ENCODE peak calls at places on chromosomes 6 and 20, in eight cellular contexts. A is ELF-1; Q is Peyer's patch; F is stromal cell of bone marrow; D is activated effector memory CD4-positive, alpha-beta T cell treated with Interleukin-2 at 50 U/mL for 16 hours; P is activated T-helper 2 cell treated with anti-CD3 and anti-CD28 coated beads, Interferon-gamma antibody, Interleukin-2, Interleukin-4, amounts not matched to agents 10 μg/mL and 5 μg/mL and 100 μg/mL, durations not matched to agents 14 hours and 24 hours and 36 hours; E is naive thymus-derived CD4-positive, alpha-beta T cell; J is RKO. K is an unnamed sample.

GRCh38 chr6:151067684-151068596 is 171.8 kb upstream of the AKAP12 start:
- DNase-seq in D (no peak), P (no peak), F (peak; percentile 94), Q (no peak), J (peak; percentile 18), E (no peak), A (no peak), K (peak; percentile 87)

GRCh38 chr6:34391711-34392496 is 565 bp downstream of the NUDT3 start:
- DNase-seq in F (no peak), P (peak; percentile 46), A (peak; percentile 81), Q (peak; percentile 75), D (peak; percentile 32), E (peak; percentile 60), J (peak; percentile 72), K (no peak)

GRCh38 chr6:28587011-28587745 is 61.5 kb downstream of the GPX5 start:
- DNase-seq in A (peak; percentile 89), D (peak; percentile 27), Q (peak; percentile 73), F (no peak), E (peak; percentile 66), P (peak; percentile 38), J (peak; percentile 86), K (no peak)

GRCh38 chr20:52923123-52923543 is 49.0 kb upstream of the TSHZ2 start:
- DNase-seq in D (no peak), E (no peak), Q (no peak), F (peak; percentile 82), J (peak; percentile 23), A (no peak), P (no peak), K (peak; percentile 69)

GRCh38 chr20:44594730-44595129 is 12.4 kb downstream of the PKIG start:
- DNase-seq in P (no peak), D (no peak), F (peak; percentile 33), E (no peak), Q (no peak), J (peak; percentile 17), A (peak; percentile 34), K (peak; percentile 57)

GRCh38 chr6:3278691-3279090 is 19.9 kb downstream of the PSMG4 start:
- DNase-seq in A (no peak), P (no peak), F (no peak), Q (peak; percentile 39), D (no peak), J (no peak), E (no peak), K (no peak)

GRCh38 chr6:33093857-33094256 is 18.1 kb downstream of the HLA-DPB1 start:
- DNase-seq in Q (no peak), D (no peak), J (no peak), E (no peak), A (no peak), P (no peak), F (no peak), K (no peak)

GRCh38 chr6:134000443-134000842 is 47.4 kb downstream of the TBPL1 start:
- DNase-seq in P (no peak), E (no peak), D (no peak), A (no peak), J (no peak), Q (no peak), F (no peak), K (no peak)

GRCh38 chr6:24945046-24945445 is 9.3 kb upstream of the RIPOR2 start:
- DNase-seq in Q (no peak), A (no peak), J (no peak), E (no peak), F (no peak), D (no peak), P (no peak), K (no peak)

GRCh38 chr6:155121699-155122098 is 126.6 kb downstream of the TIAM2 start:
- DNase-seq in Q (no peak), F (no peak), D (no peak), J (no peak), E (no peak), A (peak; percentile 85), P (no peak), K (peak; percentile 25)

GRCh38 chr6:166477647-166478365 is 95.1 kb upstream of the MPC1 start:
- DNase-seq in Q (peak; percentile 51), J (no peak), E (no peak), D (no peak), F (no peak), A (no peak), P (no peak), K (no peak)

GRCh38 chr20:50806126-50806768 is 11.4 kb downstream of the BCAS4 start:
- DNase-seq in J (no peak), P (no peak), A (no peak), E (no peak), Q (no peak), F (no peak), D (no peak), K (no peak)

GRCh38 chr20:21515300-21516179 is 1.7 kb upstream of the NKX2-2 start:
- DNase-seq in A (peak; percentile 49), P (no peak), E (no peak), Q (no peak), J (no peak), F (no peak), D (no peak), K (no peak)

GRCh38 chr20:48910360-48910781 is 11.1 kb upstream of the ARFGEF2 start:
- DNase-seq in Q (no peak), F (peak; percentile 28), E (no peak), A (no peak), J (no peak), P (no peak), D (no peak), K (no peak)

GRCh38 chr6:93323630-93324029 is 95.7 kb downstream of the EPHA7 start:
- DNase-seq in P (no peak), Q (no peak), E (no peak), J (no peak), D (no peak), A (no peak), F (no peak), K (no peak)

GRCh38 chr6:44285552-44286284 is 15.5 kb downstream of the TMEM151B start:
- DNase-seq in P (no peak), Q (no peak), E (no peak), D (no peak), A (peak; percentile 16), J (peak; percentile 34), F (no peak), K (no peak)

GRCh38 chr6:166615059-166615770 is 11.8 kb downstream of the RPS6KA2 start:
- DNase-seq in F (no peak), A (no peak), P (no peak), Q (peak; percentile 29), D (no peak), J (no peak), E (no peak), K (no peak)

GRCh38 chr6:169791721-169792131 is 40.3 kb downstream of the ERMARD start:
- DNase-seq in Q (no peak), J (no peak), E (no peak), P (no peak), F (no peak), D (no peak), A (no peak), K (no peak)

GRCh38 chr6:128616342-128616741 is 95.9 kb upstream of the PTPRK start:
- DNase-seq in J (no peak), D (no peak), E (no peak), A (no peak), P (no peak), Q (no peak), F (no peak), K (no peak)

GRCh38 chr20:38856570-38856969 is 51.1 kb downstream of the PPP1R16B start:
- DNase-seq in J (no peak), F (no peak), P (no peak), Q (no peak), D (no peak), A (no peak), E (no peak), K (no peak)

GRCh38 chr6:112466378-112467151 is 119.4 kb downstream of the RFPL4B start:
- DNase-seq in D (no peak), J (peak; percentile 27), F (no peak), E (no peak), P (no peak), A (no peak), Q (no peak), K (peak; percentile 35)

GRCh38 chr20:17536944-17537444 is 5.8 kb upstream of the BFSP1 start:
- DNase-seq in Q (peak; percentile 56), F (peak; percentile 61), P (peak; percentile 61), E (peak; percentile 66), A (peak; percentile 92), J (peak; percentile 92), D (peak; percentile 49), K (no peak)